ENCODE peak calls at places on chromosome 16, in four cellular contexts. E is K562, T is H1, N is HepG2. J is an unnamed sample.

GRCh38 chr16:11913425-11914079 is 2.2 kb downstream of the GSPT1 start:
- DNase-seq in E (no peak), N (no peak), T (no peak), J (no peak)

GRCh38 chr16:17459903-17460521 is 10.7 kb downstream of the XYLT1 start:
- DNase-seq in E (no peak), N (no peak), T (no peak), J (no peak)

GRCh38 chr16:81263470-81264200 is 25.1 kb downstream of the BCO1 start:
- DNase-seq in N (no peak), T (no peak), E (no peak), J (no peak)

GRCh38 chr16:25419681-25420080 is 162.0 kb upstream of the ZKSCAN2 start:
- DNase-seq in T (no peak), N (no peak), E (no peak), J (no peak)

GRCh38 chr16:70805787-70806186 is 4.8 kb upstream of the VAC14 start:
- DNase-seq in T (no peak), E (no peak), N (no peak), J (no peak)

GRCh38 chr16:68233835-68234187 is 2.1 kb downstream of the ESRP2 start:
- DNase-seq in T (no peak), N (no peak), E (no peak), J (no peak)

GRCh38 chr16:6726621-6727020 is 606.0 kb upstream of the RBFOX1 start:
- DNase-seq in N (no peak), T (no peak), E (no peak), J (no peak)

GRCh38 chr16:87033021-87033471 is 284.1 kb downstream of the C16orf95 start:
- DNase-seq in T (no peak), E (no peak), N (no peak), J (no peak)

GRCh38 chr16:86982347-86982596 is 334.9 kb downstream of the C16orf95 start:
- DNase-seq in T (no peak), N (no peak), E (no peak), J (no peak)

GRCh38 chr16:81448154-81449131 is 3.8 kb downstream of the CMIP start:
- DNase-seq in T (no peak), E (no peak), N (peak), J (no peak)

GRCh38 chr16:11612110-11612981 is 25.6 kb upstream of the LITAF start:
- DNase-seq in T (no peak), E (peak), N (peak), J (peak)

GRCh38 chr16:9527976-9528375 is 436.5 kb downstream of the HAPSTR1 start:
- DNase-seq in T (no peak), N (no peak), E (no peak), J (no peak)

GRCh38 chr16:87741700-87742415 is 23.9 kb downstream of the KLHDC4 start:
- DNase-seq in T (no peak), N (no peak), E (no peak), J (no peak)

GRCh38 chr16:86661715-86662114 is 83.4 kb downstream of the FOXL1 start:
- DNase-seq in E (no peak), T (no peak), N (no peak), J (no peak)

GRCh38 chr16:10390330-10390729 is 4.5 kb downstream of the ATF7IP2 start:
- DNase-seq in T (no peak), E (no peak), N (no peak), J (no peak)

GRCh38 chr16:11350531-11351335 is 5.5 kb downstream of the RMI2 start:
- DNase-seq in E (no peak), N (no peak), T (no peak), J (no peak)

GRCh38 chr16:69089091-69089912 is 16.2 kb upstream of the HAS3 start:
- DNase-seq in T (no peak), E (peak), N (peak), J (no peak)

GRCh38 chr16:66948034-66948821 is 12.8 kb upstream of the CES3 start:
- DNase-seq in N (no peak), T (no peak), E (no peak), J (no peak)

GRCh38 chr16:72921620-72922019 is 126.3 kb downstream of the ZFHX3 start:
- DNase-seq in N (no peak), E (no peak), T (no peak), J (no peak)

GRCh38 chr16:75593308-75593707 is 27.1 kb downstream of the GABARAPL2 start:
- DNase-seq in N (no peak), E (no peak), T (no peak), J (no peak)

GRCh38 chr16:12259258-12259657 is 282.7 kb downstream of the SNX29 start:
- DNase-seq in N (no peak), E (no peak), T (no peak), J (no peak)

GRCh38 chr16:12729448-12729847 is 74.2 kb downstream of the CPPED1 start:
- DNase-seq in N (no peak), T (no peak), E (no peak), J (no peak)

GRCh38 chr16:68961778-68962402 is 118.6 kb downstream of the TANGO6 start:
- DNase-seq in N (no peak), T (no peak), E (no peak), J (no peak)

GRCh38 chr16:57791903-57792461 is 10.3 kb downstream of the KIFC3 start:
- DNase-seq in N (no peak), E (no peak), T (no peak), J (no peak)
- TF ChIP-seq FOSL1 in N (no peak), E (no peak), T (no peak), J (no peak)

GRCh38 chr16:89410794-89411309 is 79.5 kb downstream of the ANKRD11 start:
- DNase-seq in T (no peak), E (no peak), N (peak), J (no peak)
- TF ChIP-seq CEBPB in T (no peak), E (no peak), N (no peak), J (no peak)

GRCh38 chr16:2429771-2430663 is 770 bp downstream of the CCNF start:
- DNase-seq in N (peak), E (no peak), T (no peak), J (no peak)
- TF ChIP-seq YY1 in N (no peak), E (no peak), T (no peak), J (no peak)

GRCh38 chr16:47725188-47725695 is 264.1 kb downstream of the PHKB start:
- DNase-seq in T (no peak), N (no peak), E (no peak), J (no peak)
- TF ChIP-seq FOSL1 in T (no peak), N (no peak), E (no peak), J (no peak)